ENCODE peak calls at places on chromosomes 11 and 22, in eight cellular contexts. One of them, this sample, is unnamed.

GRCh38 chr22:47007496-47007895 is 245.0 kb downstream of the TBC1D22A start:
- DNase-seq in Calu3: no peak
- DNase-seq in A549: no peak
- DNase-seq in AG04450: no peak
- DNase-seq in AG04449: no peak
- DNase-seq in ovary: no peak
- DNase-seq in epithelial cell of esophagus: no peak
- DNase-seq in fibroblast of mammary gland: no peak
- DNase-seq in this sample: no peak

GRCh38 chr11:45921561-45922424 is 663 bp upstream of the LARGE2 start:
- DNase-seq in AG04450: no peak
- DNase-seq in epithelial cell of esophagus: no peak
- DNase-seq in AG04449: no peak
- DNase-seq in Calu3: peak
- DNase-seq in A549: no peak
- DNase-seq in ovary: peak
- DNase-seq in fibroblast of mammary gland: no peak
- DNase-seq in this sample: no peak

GRCh38 chr11:12746593-12747097 is 72.4 kb downstream of the TEAD1 start:
- DNase-seq in epithelial cell of esophagus: peak
- DNase-seq in A549: no peak
- DNase-seq in AG04450: peak
- DNase-seq in fibroblast of mammary gland: peak
- DNase-seq in ovary: peak
- DNase-seq in AG04449: no peak
- DNase-seq in Calu3: peak
- DNase-seq in this sample: peak

GRCh38 chr11:17810041-17810440 is 75.5 kb downstream of the KCNC1 start:
- DNase-seq in Calu3: no peak
- DNase-seq in epithelial cell of esophagus: no peak
- DNase-seq in ovary: no peak
- DNase-seq in fibroblast of mammary gland: no peak
- DNase-seq in AG04449: no peak
- DNase-seq in AG04450: no peak
- DNase-seq in A549: no peak
- DNase-seq in this sample: no peak

GRCh38 chr11:12186683-12187082 is 76.3 kb downstream of the MICAL2 start:
- DNase-seq in ovary: no peak
- DNase-seq in AG04449: no peak
- DNase-seq in fibroblast of mammary gland: no peak
- DNase-seq in AG04450: no peak
- DNase-seq in A549: no peak
- DNase-seq in Calu3: no peak
- DNase-seq in epithelial cell of esophagus: no peak
- DNase-seq in this sample: no peak

GRCh38 chr11:125887373-125888324 is at the start of gene HYLS1:
- DNase-seq in A549: peak
- DNase-seq in ovary: peak
- DNase-seq in AG04450: peak
- DNase-seq in epithelial cell of esophagus: peak
- DNase-seq in fibroblast of mammary gland: peak
- DNase-seq in Calu3: peak
- DNase-seq in AG04449: peak
- DNase-seq in this sample: peak

GRCh38 chr22:25747245-25747944 is 5.4 kb downstream of the MYO18B start:
- DNase-seq in AG04450: peak
- DNase-seq in AG04449: peak
- DNase-seq in fibroblast of mammary gland: peak
- DNase-seq in Calu3: peak
- DNase-seq in A549: peak
- DNase-seq in epithelial cell of esophagus: peak
- DNase-seq in ovary: peak
- DNase-seq in this sample: peak

GRCh38 chr11:115504279-115505158 is at the start of gene CADM1:
- DNase-seq in fibroblast of mammary gland: peak
- DNase-seq in AG04450: peak
- DNase-seq in epithelial cell of esophagus: peak
- DNase-seq in Calu3: peak
- DNase-seq in AG04449: peak
- DNase-seq in A549: peak
- DNase-seq in ovary: peak
- DNase-seq in this sample: peak

GRCh38 chr11:10454902-10455631 is at the start of gene AMPD3:
- DNase-seq in A549: peak
- DNase-seq in fibroblast of mammary gland: peak
- DNase-seq in ovary: peak
- DNase-seq in epithelial cell of esophagus: peak
- DNase-seq in AG04449: peak
- DNase-seq in AG04450: peak
- DNase-seq in Calu3: no peak
- DNase-seq in this sample: peak

GRCh38 chr11:83310718-83311117 is 24.6 kb upstream of the CCDC90B start:
- DNase-seq in epithelial cell of esophagus: no peak
- DNase-seq in ovary: no peak
- DNase-seq in AG04449: no peak
- DNase-seq in A549: no peak
- DNase-seq in fibroblast of mammary gland: no peak
- DNase-seq in Calu3: no peak
- DNase-seq in AG04450: no peak
- DNase-seq in this sample: no peak

GRCh38 chr22:24144471-24145115 is 36.7 kb upstream of the SUSD2 start:
- DNase-seq in AG04449: no peak
- DNase-seq in fibroblast of mammary gland: no peak
- DNase-seq in ovary: no peak
- DNase-seq in epithelial cell of esophagus: no peak
- DNase-seq in A549: no peak
- DNase-seq in Calu3: no peak
- DNase-seq in AG04450: no peak
- DNase-seq in this sample: no peak

GRCh38 chr11:121892131-121892681 is 223.8 kb downstream of the BLID start:
- DNase-seq in A549: no peak
- DNase-seq in ovary: no peak
- DNase-seq in fibroblast of mammary gland: peak
- DNase-seq in AG04449: no peak
- DNase-seq in Calu3: no peak
- DNase-seq in epithelial cell of esophagus: peak
- DNase-seq in AG04450: no peak
- DNase-seq in this sample: peak

GRCh38 chr22:24435861-24436351 is 8.5 kb downstream of the ADORA2A start:
- DNase-seq in ovary: no peak
- DNase-seq in Calu3: no peak
- DNase-seq in AG04449: no peak
- DNase-seq in A549: no peak
- DNase-seq in epithelial cell of esophagus: no peak
- DNase-seq in fibroblast of mammary gland: peak
- DNase-seq in AG04450: no peak
- DNase-seq in this sample: no peak

GRCh38 chr11:114847599-114847998 is 169.3 kb downstream of the NXPE2 start:
- DNase-seq in epithelial cell of esophagus: no peak
- DNase-seq in AG04450: no peak
- DNase-seq in fibroblast of mammary gland: no peak
- DNase-seq in A549: no peak
- DNase-seq in ovary: no peak
- DNase-seq in AG04449: no peak
- DNase-seq in Calu3: no peak
- DNase-seq in this sample: no peak

GRCh38 chr22:41831383-41831782 is 1.5 kb upstream of the SREBF2 start:
- DNase-seq in A549: no peak
- DNase-seq in Calu3: no peak
- DNase-seq in AG04450: no peak
- DNase-seq in fibroblast of mammary gland: peak
- DNase-seq in ovary: no peak
- DNase-seq in epithelial cell of esophagus: no peak
- DNase-seq in AG04449: no peak
- DNase-seq in this sample: no peak

GRCh38 chr22:35253946-35254345 is 3.3 kb upstream of the HMGXB4 start:
- DNase-seq in fibroblast of mammary gland: no peak
- DNase-seq in epithelial cell of esophagus: no peak
- DNase-seq in ovary: no peak
- DNase-seq in AG04450: no peak
- DNase-seq in Calu3: no peak
- DNase-seq in AG04449: no peak
- DNase-seq in A549: no peak
- DNase-seq in this sample: no peak

GRCh38 chr22:35257002-35257320 is 332 bp upstream of the HMGXB4 start:
- DNase-seq in Calu3: no peak
- DNase-seq in epithelial cell of esophagus: no peak
- DNase-seq in AG04450: no peak
- DNase-seq in fibroblast of mammary gland: no peak
- DNase-seq in A549: no peak
- DNase-seq in AG04449: no peak
- DNase-seq in ovary: no peak
- DNase-seq in this sample: no peak

GRCh38 chr22:35258144-35258988 is 1.1 kb downstream of the HMGXB4 start:
- DNase-seq in fibroblast of mammary gland: peak
- DNase-seq in ovary: no peak
- DNase-seq in epithelial cell of esophagus: peak
- DNase-seq in A549: peak
- DNase-seq in AG04450: no peak
- DNase-seq in AG04449: no peak
- DNase-seq in Calu3: peak
- DNase-seq in this sample: no peak

GRCh38 chr22:35257321-35258143 is at the start of gene HMGXB4:
- DNase-seq in AG04449: peak
- DNase-seq in AG04450: peak
- DNase-seq in epithelial cell of esophagus: peak
- DNase-seq in Calu3: peak
- DNase-seq in A549: peak
- DNase-seq in fibroblast of mammary gland: peak
- DNase-seq in ovary: peak
- DNase-seq in this sample: peak
- TF ChIP-seq CTCF in AG04449: peak
- TF ChIP-seq CTCF in AG04450: no peak
- TF ChIP-seq CTCF in epithelial cell of esophagus: no peak
- TF ChIP-seq CTCF in Calu3: no peak
- TF ChIP-seq CTCF in A549: no peak
- TF ChIP-seq CTCF in fibroblast of mammary gland: no peak
- TF ChIP-seq CTCF in ovary: peak
- TF ChIP-seq CTCF in this sample: no peak

DNA sequence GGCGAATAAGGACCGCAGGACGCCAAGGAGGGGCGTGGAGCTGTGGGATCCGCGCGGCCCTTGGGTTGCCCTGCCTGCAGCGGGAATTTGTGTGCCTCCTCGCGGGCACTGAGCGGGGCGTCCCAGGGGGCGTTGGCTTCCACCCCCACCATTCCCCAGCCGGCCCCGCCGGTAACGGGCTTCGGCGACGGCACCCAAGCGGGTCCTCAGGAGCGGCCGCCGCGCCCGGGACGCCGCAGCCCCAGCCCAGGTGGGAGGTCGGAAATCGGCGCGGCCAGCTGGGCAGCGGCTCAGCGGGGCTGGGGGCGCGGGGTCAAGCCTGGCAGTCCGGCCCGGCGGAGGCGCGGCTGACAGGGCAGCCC is 320 bp downstream of the CLTCL1 start:
- DNase-seq in A549: no peak
- DNase-seq in AG04449: no peak
- DNase-seq in fibroblast of mammary gland: no peak
- DNase-seq in Calu3: peak
- DNase-seq in ovary: peak
- DNase-seq in AG04450: no peak
- DNase-seq in epithelial cell of esophagus: peak
- DNase-seq in this sample: no peak
- TF ChIP-seq CTCF in A549: no peak
- TF ChIP-seq CTCF in AG04449: no peak
- TF ChIP-seq CTCF in fibroblast of mammary gland: no peak
- TF ChIP-seq CTCF in Calu3: no peak
- TF ChIP-seq CTCF in ovary: no peak
- TF ChIP-seq CTCF in AG04450: peak
- TF ChIP-seq CTCF in epithelial cell of esophagus: no peak
- TF ChIP-seq CTCF in this sample: no peak

GRCh38 chr11:48109046-48109666 is 107.5 kb upstream of the OR4B1 start:
- DNase-seq in epithelial cell of esophagus: peak
- DNase-seq in AG04449: no peak
- DNase-seq in fibroblast of mammary gland: peak
- DNase-seq in AG04450: no peak
- DNase-seq in ovary: no peak
- DNase-seq in Calu3: no peak
- DNase-seq in A549: peak
- DNase-seq in this sample: peak
- TF ChIP-seq CTCF in epithelial cell of esophagus: peak
- TF ChIP-seq CTCF in AG04449: peak
- TF ChIP-seq CTCF in fibroblast of mammary gland: peak
- TF ChIP-seq CTCF in AG04450: peak
- TF ChIP-seq CTCF in ovary: no peak
- TF ChIP-seq CTCF in Calu3: peak
- TF ChIP-seq CTCF in A549: peak
- TF ChIP-seq CTCF in this sample: peak

GRCh38 chr22:49622241-49623105 is 205.2 kb downstream of the BRD1 start:
- DNase-seq in A549: no peak
- DNase-seq in epithelial cell of esophagus: no peak
- DNase-seq in AG04449: no peak
- DNase-seq in ovary: no peak
- DNase-seq in AG04450: no peak
- DNase-seq in Calu3: no peak
- DNase-seq in fibroblast of mammary gland: no peak
- DNase-seq in this sample: no peak
- TF ChIP-seq CTCF in A549: no peak
- TF ChIP-seq CTCF in epithelial cell of esophagus: no peak
- TF ChIP-seq CTCF in AG04449: no peak
- TF ChIP-seq CTCF in ovary: no peak
- TF ChIP-seq CTCF in AG04450: no peak
- TF ChIP-seq CTCF in Calu3: no peak
- TF ChIP-seq CTCF in fibroblast of mammary gland: no peak
- TF ChIP-seq CTCF in this sample: no peak

DNA sequence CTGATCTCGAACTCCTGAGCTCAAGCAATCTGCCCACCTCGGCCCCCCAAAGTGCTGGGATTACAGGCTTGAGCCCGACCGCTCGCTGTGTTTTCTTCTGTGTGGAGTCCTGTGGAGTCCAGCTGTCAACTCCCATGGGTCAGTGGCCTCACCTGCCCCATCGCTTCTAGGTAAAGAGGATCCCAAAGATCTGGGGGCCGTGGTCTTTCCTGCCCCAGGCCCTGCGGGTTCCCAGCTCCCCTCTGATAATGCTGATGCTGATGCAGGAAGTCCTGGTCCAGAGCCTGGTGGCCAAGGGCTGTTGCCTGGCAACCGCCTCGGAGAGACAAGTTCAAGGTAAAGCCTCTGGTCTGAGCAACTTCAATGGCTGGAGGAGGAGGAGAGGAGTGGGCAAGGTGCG is 9.6 kb downstream of the SSTR3 start:
- DNase-seq in AG04450: no peak
- DNase-seq in ovary: no peak
- DNase-seq in epithelial cell of esophagus: no peak
- DNase-seq in fibroblast of mammary gland: no peak
- DNase-seq in A549: no peak
- DNase-seq in Calu3: no peak
- DNase-seq in AG04449: no peak
- DNase-seq in this sample: no peak
- TF ChIP-seq CTCF in AG04450: no peak
- TF ChIP-seq CTCF in ovary: no peak
- TF ChIP-seq CTCF in epithelial cell of esophagus: no peak
- TF ChIP-seq CTCF in fibroblast of mammary gland: no peak
- TF ChIP-seq CTCF in A549: no peak
- TF ChIP-seq CTCF in Calu3: no peak
- TF ChIP-seq CTCF in AG04449: no peak
- TF ChIP-seq CTCF in this sample: no peak

This sample was measured in AG09319.